ENCODE peak calls at places on chromosomes 3 and 15, in five cellular contexts. One of them, this sample, is unnamed.

GRCh38 chr15:74333662-74334061 is 33.8 kb downstream of the CYP11A1 start:
- DNase-seq in activated T-cell treated with anti-CD3 and anti-CD28 coated beads for 1 hour: no peak
- DNase-seq in nucleus accumbens: no peak
- DNase-seq in skeletal muscle cell: no peak
- DNase-seq in AG08396: no peak
- DNase-seq in this sample: no peak

GRCh38 chr3:5090197-5090596 is 31.9 kb upstream of the ARL8B start:
- DNase-seq in activated T-cell treated with anti-CD3 and anti-CD28 coated beads for 1 hour: no peak
- DNase-seq in nucleus accumbens: no peak
- DNase-seq in skeletal muscle cell: no peak
- DNase-seq in AG08396: no peak
- DNase-seq in this sample: no peak

GRCh38 chr15:43441316-43441715 is 51.6 kb downstream of the TP53BP1 start:
- DNase-seq in activated T-cell treated with anti-CD3 and anti-CD28 coated beads for 1 hour: no peak
- DNase-seq in nucleus accumbens: no peak
- DNase-seq in skeletal muscle cell: no peak
- DNase-seq in AG08396: peak
- DNase-seq in this sample: peak

GRCh38 chr3:132006605-132007204 is 28.1 kb downstream of the CPNE4 start:
- DNase-seq in activated T-cell treated with anti-CD3 and anti-CD28 coated beads for 1 hour: no peak
- DNase-seq in nucleus accumbens: no peak
- DNase-seq in skeletal muscle cell: peak
- DNase-seq in AG08396: peak
- DNase-seq in this sample: peak

GRCh38 chr3:193972816-193973215 is 163.1 kb upstream of the HES1 start:
- DNase-seq in activated T-cell treated with anti-CD3 and anti-CD28 coated beads for 1 hour: no peak
- DNase-seq in nucleus accumbens: no peak
- DNase-seq in skeletal muscle cell: no peak
- DNase-seq in AG08396: no peak
- DNase-seq in this sample: no peak

GRCh38 chr3:88440701-88441100 is 290.9 kb downstream of the C3orf38 start:
- DNase-seq in activated T-cell treated with anti-CD3 and anti-CD28 coated beads for 1 hour: no peak
- DNase-seq in nucleus accumbens: no peak
- DNase-seq in skeletal muscle cell: no peak
- DNase-seq in AG08396: no peak
- DNase-seq in this sample: no peak

GRCh38 chr3:49902511-49903345 is 945 bp downstream of the MST1R start:
- DNase-seq in activated T-cell treated with anti-CD3 and anti-CD28 coated beads for 1 hour: no peak
- DNase-seq in nucleus accumbens: no peak
- DNase-seq in skeletal muscle cell: no peak
- DNase-seq in AG08396: no peak
- DNase-seq in this sample: no peak

GRCh38 chr3:135106445-135106844 is 311.4 kb downstream of the EPHB1 start:
- DNase-seq in activated T-cell treated with anti-CD3 and anti-CD28 coated beads for 1 hour: no peak
- DNase-seq in nucleus accumbens: no peak
- DNase-seq in skeletal muscle cell: no peak
- DNase-seq in AG08396: peak
- DNase-seq in this sample: peak

GRCh38 chr3:82000773-82001172 is 239.3 kb upstream of the GBE1 start:
- DNase-seq in activated T-cell treated with anti-CD3 and anti-CD28 coated beads for 1 hour: no peak
- DNase-seq in nucleus accumbens: peak
- DNase-seq in skeletal muscle cell: peak
- DNase-seq in AG08396: no peak
- DNase-seq in this sample: no peak